ENCODE peak calls at places on chromosome 21, in four cellular contexts. One of them, this sample, is unnamed.

GRCh38 chr21:42314616-42315295 is 453 bp downstream of the TFF3 start:
- DNase-seq in progenitor cell of endocrine pancreas: no peak
- DNase-seq in GM13976: no peak
- DNase-seq in cardiac muscle cell: no peak
- DNase-seq in this sample: peak; percentile 24

GRCh38 chr21:43343095-43343991 is 83.6 kb downstream of the SIK1 start:
- DNase-seq in progenitor cell of endocrine pancreas: peak; percentile 71
- DNase-seq in GM13976: no peak
- DNase-seq in cardiac muscle cell: no peak
- DNase-seq in this sample: no peak

GRCh38 chr21:14863745-14864210 is 201.0 kb downstream of the NRIP1 start:
- DNase-seq in progenitor cell of endocrine pancreas: no peak
- DNase-seq in GM13976: no peak
- DNase-seq in cardiac muscle cell: no peak
- DNase-seq in this sample: no peak

GRCh38 chr21:42568377-42568776 is 54.7 kb downstream of the SLC37A1 start:
- DNase-seq in progenitor cell of endocrine pancreas: no peak
- DNase-seq in GM13976: no peak
- DNase-seq in cardiac muscle cell: no peak
- DNase-seq in this sample: no peak

GRCh38 chr21:43815107-43815742 is 25.8 kb downstream of the RRP1 start:
- DNase-seq in progenitor cell of endocrine pancreas: no peak
- DNase-seq in GM13976: no peak
- DNase-seq in cardiac muscle cell: no peak
- DNase-seq in this sample: no peak

GRCh38 chr21:46431448-46431847 is 27.2 kb upstream of the DIP2A start:
- DNase-seq in progenitor cell of endocrine pancreas: no peak
- DNase-seq in GM13976: no peak
- DNase-seq in cardiac muscle cell: no peak
- DNase-seq in this sample: no peak

GRCh38 chr21:29677326-29677725 is 262.5 kb downstream of the GRIK1 start:
- DNase-seq in progenitor cell of endocrine pancreas: no peak
- DNase-seq in GM13976: no peak
- DNase-seq in cardiac muscle cell: no peak
- DNase-seq in this sample: no peak

GRCh38 chr21:43619856-43620255 is 39.4 kb downstream of the HSF2BP start:
- DNase-seq in progenitor cell of endocrine pancreas: no peak
- DNase-seq in GM13976: no peak
- DNase-seq in cardiac muscle cell: no peak
- DNase-seq in this sample: no peak

GRCh38 chr21:44021064-44021463 is 9.0 kb downstream of the TRAPPC10 start:
- DNase-seq in progenitor cell of endocrine pancreas: no peak
- DNase-seq in GM13976: no peak
- DNase-seq in cardiac muscle cell: no peak
- DNase-seq in this sample: no peak

GRCh38 chr21:27391990-27392389 is 425.1 kb upstream of the ADAMTS5 start:
- DNase-seq in progenitor cell of endocrine pancreas: no peak
- DNase-seq in GM13976: no peak
- DNase-seq in cardiac muscle cell: no peak
- DNase-seq in this sample: no peak

GRCh38 chr21:42737969-42738590 is 84.7 kb downstream of the PDE9A start:
- DNase-seq in progenitor cell of endocrine pancreas: no peak
- DNase-seq in GM13976: no peak
- DNase-seq in cardiac muscle cell: no peak
- DNase-seq in this sample: peak; percentile 73

GRCh38 chr21:43810505-43811261 is 21.3 kb downstream of the RRP1 start:
- DNase-seq in progenitor cell of endocrine pancreas: peak; percentile 97
- DNase-seq in GM13976: peak; percentile 97
- DNase-seq in cardiac muscle cell: peak; percentile 83
- DNase-seq in this sample: no peak

GRCh38 chr21:29656504-29657227 is 283.1 kb downstream of the GRIK1 start:
- DNase-seq in progenitor cell of endocrine pancreas: no peak
- DNase-seq in GM13976: peak; percentile 10
- DNase-seq in cardiac muscle cell: no peak
- DNase-seq in this sample: no peak

GRCh38 chr21:31198575-31198974 is 145.5 kb downstream of the TIAM1 start:
- DNase-seq in progenitor cell of endocrine pancreas: no peak
- DNase-seq in GM13976: peak; percentile 43
- DNase-seq in cardiac muscle cell: peak; percentile 66
- DNase-seq in this sample: no peak

GRCh38 chr21:35323947-35324346 is 274.8 kb upstream of the RUNX1 start:
- DNase-seq in progenitor cell of endocrine pancreas: no peak
- DNase-seq in GM13976: no peak
- DNase-seq in cardiac muscle cell: no peak
- DNase-seq in this sample: no peak

GRCh38 chr21:20997633-20998455 is at the start of gene NCAM2:
- DNase-seq in progenitor cell of endocrine pancreas: peak; percentile 59
- DNase-seq in GM13976: peak; percentile 50
- DNase-seq in cardiac muscle cell: peak; percentile 89
- DNase-seq in this sample: peak; percentile 75

GRCh38 chr21:20790113-20790512 is 208.1 kb upstream of the NCAM2 start:
- DNase-seq in progenitor cell of endocrine pancreas: no peak
- DNase-seq in GM13976: no peak
- DNase-seq in cardiac muscle cell: no peak
- DNase-seq in this sample: no peak

GRCh38 chr21:16085436-16085835 is 355.7 kb downstream of the USP25 start:
- DNase-seq in progenitor cell of endocrine pancreas: no peak
- DNase-seq in GM13976: no peak
- DNase-seq in cardiac muscle cell: no peak
- DNase-seq in this sample: no peak

GRCh38 chr21:42247716-42248115 is 28.8 kb downstream of the ABCG1 start:
- DNase-seq in progenitor cell of endocrine pancreas: no peak
- DNase-seq in GM13976: no peak
- DNase-seq in cardiac muscle cell: no peak
- DNase-seq in this sample: no peak

GRCh38 chr21:15761508-15762100 is 31.8 kb downstream of the USP25 start:
- DNase-seq in progenitor cell of endocrine pancreas: no peak
- DNase-seq in GM13976: no peak
- DNase-seq in cardiac muscle cell: no peak
- DNase-seq in this sample: no peak

GRCh38 chr21:42495765-42496119 is 282 bp downstream of the RSPH1 start:
- DNase-seq in progenitor cell of endocrine pancreas: no peak
- DNase-seq in GM13976: no peak
- DNase-seq in cardiac muscle cell: no peak
- DNase-seq in this sample: no peak

GRCh38 chr21:43917515-43918384 is 52.7 kb downstream of the AGPAT3 start:
- DNase-seq in progenitor cell of endocrine pancreas: no peak
- DNase-seq in GM13976: peak; percentile 70
- DNase-seq in cardiac muscle cell: no peak
- DNase-seq in this sample: no peak

GRCh38 chr21:15278279-15278678 is 213.5 kb upstream of the NRIP1 start:
- DNase-seq in progenitor cell of endocrine pancreas: no peak
- DNase-seq in GM13976: no peak
- DNase-seq in cardiac muscle cell: no peak
- DNase-seq in this sample: no peak

GRCh38 chr21:15164678-15165303 is 100.0 kb upstream of the NRIP1 start:
- DNase-seq in progenitor cell of endocrine pancreas: no peak
- DNase-seq in GM13976: no peak
- DNase-seq in cardiac muscle cell: no peak
- DNase-seq in this sample: no peak

GRCh38 chr21:42039470-42039901 is 29.3 kb upstream of the ZBTB21 start:
- DNase-seq in progenitor cell of endocrine pancreas: no peak
- DNase-seq in GM13976: no peak
- DNase-seq in cardiac muscle cell: no peak
- DNase-seq in this sample: no peak

GRCh38 chr21:20645344-20645743 is 352.9 kb upstream of the NCAM2 start:
- DNase-seq in progenitor cell of endocrine pancreas: no peak
- DNase-seq in GM13976: no peak
- DNase-seq in cardiac muscle cell: no peak
- DNase-seq in this sample: no peak

GRCh38 chr21:28215214-28215954 is 777.3 kb downstream of the LTN1 start:
- DNase-seq in progenitor cell of endocrine pancreas: no peak
- DNase-seq in GM13976: no peak
- DNase-seq in cardiac muscle cell: no peak
- DNase-seq in this sample: no peak

GRCh38 chr21:35238119-35238518 is 189.0 kb upstream of the RUNX1 start:
- DNase-seq in progenitor cell of endocrine pancreas: no peak
- DNase-seq in GM13976: no peak
- DNase-seq in cardiac muscle cell: no peak
- DNase-seq in this sample: no peak

GRCh38 chr21:21175798-21176334 is 177.7 kb downstream of the NCAM2 start:
- DNase-seq in progenitor cell of endocrine pancreas: no peak
- DNase-seq in GM13976: no peak
- DNase-seq in cardiac muscle cell: no peak
- DNase-seq in this sample: no peak

GRCh38 chr21:24290151-24290833 is 1317.0 kb downstream of the MRPL39 start:
- DNase-seq in progenitor cell of endocrine pancreas: no peak
- DNase-seq in GM13976: no peak
- DNase-seq in cardiac muscle cell: no peak
- DNase-seq in this sample: no peak

GRCh38 chr21:35358008-35358407 is 308.9 kb upstream of the RUNX1 start:
- DNase-seq in progenitor cell of endocrine pancreas: no peak
- DNase-seq in GM13976: peak; percentile 14
- DNase-seq in cardiac muscle cell: no peak
- DNase-seq in this sample: no peak

GRCh38 chr21:45353200-45353599 is 51.8 kb upstream of the COL18A1 start:
- DNase-seq in progenitor cell of endocrine pancreas: no peak
- DNase-seq in GM13976: no peak
- DNase-seq in cardiac muscle cell: no peak
- DNase-seq in this sample: no peak

GRCh38 chr21:45356251-45356650 is 48.7 kb upstream of the COL18A1 start:
- DNase-seq in progenitor cell of endocrine pancreas: no peak
- DNase-seq in GM13976: no peak
- DNase-seq in cardiac muscle cell: no peak
- DNase-seq in this sample: no peak

GRCh38 chr21:45356653-45357435 is 48.1 kb upstream of the COL18A1 start:
- DNase-seq in progenitor cell of endocrine pancreas: no peak
- DNase-seq in GM13976: no peak
- DNase-seq in cardiac muscle cell: no peak
- DNase-seq in this sample: no peak

GRCh38 chr21:45355573-45355972 is 49.4 kb upstream of the COL18A1 start:
- DNase-seq in progenitor cell of endocrine pancreas: no peak
- DNase-seq in GM13976: no peak
- DNase-seq in cardiac muscle cell: no peak
- DNase-seq in this sample: no peak

DNA sequence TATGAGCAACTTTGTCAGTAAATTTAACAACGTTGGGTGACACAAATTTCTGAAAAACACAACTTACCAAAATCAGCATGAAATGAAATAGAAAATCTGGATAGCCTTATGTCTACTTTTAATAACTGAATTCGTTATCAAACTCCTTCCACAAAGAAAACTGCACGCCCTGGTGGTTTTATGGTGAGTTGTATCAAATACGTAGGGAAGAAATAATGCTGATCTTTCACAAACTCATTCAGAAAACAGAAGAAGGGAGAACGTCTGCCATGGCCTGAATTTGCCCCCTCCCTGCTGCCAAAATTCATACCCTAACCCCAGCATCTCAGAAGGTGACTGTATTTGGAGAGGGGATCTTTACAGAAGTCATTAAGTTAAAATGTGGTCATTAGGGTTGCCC is 50.0 kb upstream of the COL18A1 start:
- DNase-seq in progenitor cell of endocrine pancreas: no peak
- DNase-seq in GM13976: no peak
- DNase-seq in cardiac muscle cell: no peak
- DNase-seq in this sample: no peak
- TF ChIP-seq CTCF in progenitor cell of endocrine pancreas: no peak
- TF ChIP-seq CTCF in GM13976: no peak
- TF ChIP-seq CTCF in cardiac muscle cell: no peak
- TF ChIP-seq CTCF in this sample: no peak

GRCh38 chr21:37677006-37677405 is 239.3 kb downstream of the KCNJ6 start:
- DNase-seq in progenitor cell of endocrine pancreas: no peak
- DNase-seq in GM13976: no peak
- DNase-seq in cardiac muscle cell: no peak
- DNase-seq in this sample: no peak

GRCh38 chr21:37670883-37671282 is 245.4 kb downstream of the KCNJ6 start:
- DNase-seq in progenitor cell of endocrine pancreas: no peak
- DNase-seq in GM13976: no peak
- DNase-seq in cardiac muscle cell: no peak
- DNase-seq in this sample: no peak

GRCh38 chr21:37671381-37671780 is 244.9 kb downstream of the KCNJ6 start:
- DNase-seq in progenitor cell of endocrine pancreas: no peak
- DNase-seq in GM13976: no peak
- DNase-seq in cardiac muscle cell: no peak
- DNase-seq in this sample: no peak

GRCh38 chr21:37675202-37675801 is 241.0 kb downstream of the KCNJ6 start:
- DNase-seq in progenitor cell of endocrine pancreas: peak; percentile 64
- DNase-seq in GM13976: peak; percentile 82
- DNase-seq in cardiac muscle cell: peak; percentile 82
- DNase-seq in this sample: no peak

GRCh38 chr21:37673801-37674575 is 242.3 kb downstream of the KCNJ6 start:
- DNase-seq in progenitor cell of endocrine pancreas: no peak
- DNase-seq in GM13976: no peak
- DNase-seq in cardiac muscle cell: no peak
- DNase-seq in this sample: no peak
- TF ChIP-seq CTCF in progenitor cell of endocrine pancreas: no peak
- TF ChIP-seq CTCF in GM13976: no peak
- TF ChIP-seq CTCF in cardiac muscle cell: no peak
- TF ChIP-seq CTCF in this sample: no peak

DNA sequence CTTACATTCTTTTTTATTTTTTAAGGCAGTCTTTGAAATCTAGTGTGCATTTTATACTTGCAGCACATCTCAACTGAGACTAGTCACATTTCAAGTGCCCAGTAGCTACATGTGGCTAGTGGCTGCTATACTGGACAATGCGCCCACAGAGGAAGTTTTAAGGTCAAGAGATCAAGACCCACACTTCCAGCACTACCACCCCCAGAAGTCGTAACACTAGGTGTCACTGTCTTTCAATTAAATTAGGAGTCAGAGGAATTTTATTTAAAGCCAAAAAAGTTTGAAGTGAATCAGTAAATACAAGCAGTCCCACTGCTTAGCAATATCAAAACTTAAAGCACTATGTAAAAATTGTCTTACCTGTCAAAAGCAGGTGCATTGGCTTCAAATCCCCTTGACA is 39.9 kb downstream of the SYNJ1 start:
- DNase-seq in progenitor cell of endocrine pancreas: no peak
- DNase-seq in GM13976: peak; percentile 26
- DNase-seq in cardiac muscle cell: no peak
- DNase-seq in this sample: no peak
- TF ChIP-seq CTCF in progenitor cell of endocrine pancreas: no peak
- TF ChIP-seq CTCF in GM13976: no peak
- TF ChIP-seq CTCF in cardiac muscle cell: no peak
- TF ChIP-seq CTCF in this sample: no peak

GRCh38 chr21:25867041-25867440 is 132.3 kb downstream of the GABPA start:
- DNase-seq in progenitor cell of endocrine pancreas: no peak
- DNase-seq in GM13976: no peak
- DNase-seq in cardiac muscle cell: no peak
- DNase-seq in this sample: no peak

GRCh38 chr21:25870084-25870483 is 135.3 kb downstream of the GABPA start:
- DNase-seq in progenitor cell of endocrine pancreas: no peak
- DNase-seq in GM13976: no peak
- DNase-seq in cardiac muscle cell: no peak
- DNase-seq in this sample: no peak

GRCh38 chr21:25871566-25871965 is 136.8 kb downstream of the GABPA start:
- DNase-seq in progenitor cell of endocrine pancreas: no peak
- DNase-seq in GM13976: no peak
- DNase-seq in cardiac muscle cell: no peak
- DNase-seq in this sample: no peak

DNA sequence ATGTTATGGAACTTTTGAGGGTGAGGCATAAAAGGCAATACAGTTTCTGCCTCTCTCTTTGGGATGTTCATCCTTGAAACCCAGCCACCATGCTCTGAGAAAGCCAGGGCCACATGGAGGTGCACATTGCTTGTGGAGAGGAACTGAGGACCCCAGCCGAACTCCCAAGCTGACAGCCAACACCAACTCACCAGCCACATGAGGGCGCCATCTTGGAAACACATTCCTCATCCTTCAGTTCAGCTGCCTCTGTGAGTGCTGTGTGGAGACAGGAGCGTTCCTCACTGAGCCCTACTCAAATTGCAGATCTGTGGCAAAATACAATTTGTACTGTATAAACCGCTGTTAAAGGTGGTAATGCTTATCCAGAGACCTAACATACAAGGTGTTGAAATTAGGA is 137.5 kb downstream of the GABPA start:
- DNase-seq in progenitor cell of endocrine pancreas: no peak
- DNase-seq in GM13976: no peak
- DNase-seq in cardiac muscle cell: no peak
- DNase-seq in this sample: no peak
- TF ChIP-seq CTCF in progenitor cell of endocrine pancreas: no peak
- TF ChIP-seq CTCF in GM13976: no peak
- TF ChIP-seq CTCF in cardiac muscle cell: no peak
- TF ChIP-seq CTCF in this sample: no peak